ENCODE peak calls at places on chromosomes 6 and 20, in ten cellular contexts. V is GM23338, X is HCT116, R is mammary epithelial cell, A is fibroblast of lung, W is IMR-90, H is PC-9, P is H9, J is endothelial cell of umbilical vein, S is MM.1S. Y is an unnamed sample.
A peak's percentile ranks its signal among the peaks of the same experiment; 100 is the strongest.

GRCh38 chr20:51128198-51128597 is 105.3 kb upstream of the KCNG1 start:
- DNase-seq in V (no peak), X (no peak), R (peak; percentile 84), A (peak; percentile 75), W (peak; percentile 97), H (peak; percentile 70), P (peak; percentile 9), J (no peak), S (no peak), Y (peak; percentile 88)

GRCh38 chr6:113148576-113148975 is 708.6 kb upstream of the MARCKS start:
- DNase-seq in V (no peak), X (no peak), R (no peak), A (peak; percentile 8), W (peak; percentile 64), H (no peak), P (no peak), J (no peak), S (no peak), Y (peak; percentile 15)

GRCh38 chr20:1874534-1875168 is 20.6 kb upstream of the SIRPA start:
- DNase-seq in V (no peak), X (no peak), R (no peak), A (no peak), W (peak; percentile 29), H (no peak), P (no peak), J (no peak), S (no peak), Y (peak; percentile 45)

GRCh38 chr20:2217857-2218529 is 77.8 kb upstream of the TGM3 start:
- DNase-seq in V (no peak), X (no peak), R (no peak), A (no peak), W (no peak), H (no peak), P (no peak), J (peak; percentile 51), S (no peak), Y (no peak)

GRCh38 chr20:62804632-62805364 is at the start of gene OGFR:
- DNase-seq in V (peak; percentile 71), X (no peak), R (peak; percentile 48), A (peak; percentile 50), W (peak; percentile 38), H (no peak), P (peak; percentile 55), J (peak; percentile 46), S (peak; percentile 65), Y (peak; percentile 21)

GRCh38 chr20:58048096-58048702 is 180.3 kb downstream of the ANKRD60 start:
- DNase-seq in V (peak; percentile 70), X (no peak), R (peak; percentile 48), A (peak; percentile 11), W (peak; percentile 2), H (peak; percentile 60), P (peak; percentile 52), J (peak; percentile 28), S (peak; percentile 14), Y (peak; percentile 51)

GRCh38 chr20:3646067-3646440 is 17.1 kb downstream of the GFRA4 start:
- DNase-seq in V (no peak), X (no peak), R (no peak), A (no peak), W (peak; percentile 35), H (no peak), P (no peak), J (no peak), S (no peak), Y (no peak)

GRCh38 chr6:43926644-43927524 is 156.9 kb downstream of the VEGFA start:
- DNase-seq in V (peak; percentile 85), X (peak; percentile 72), R (peak; percentile 93), A (peak; percentile 96), W (peak; percentile 92), H (peak; percentile 99), P (peak; percentile 70), J (peak; percentile 57), S (no peak), Y (peak; percentile 90)

GRCh38 chr6:28816909-28817807 is 106.6 kb downstream of the TRIM27 start:
- DNase-seq in V (peak; percentile 68), X (no peak), R (peak; percentile 85), A (peak; percentile 62), W (peak; percentile 86), H (peak; percentile 50), P (peak; percentile 61), J (peak; percentile 26), S (no peak), Y (peak; percentile 58)

GRCh38 chr20:431012-431904 is 23.2 kb downstream of the RBCK1 start:
- DNase-seq in V (peak; percentile 83), X (peak; percentile 69), R (peak; percentile 30), A (peak; percentile 77), W (peak; percentile 68), H (peak; percentile 67), P (peak; percentile 81), J (peak; percentile 76), S (peak; percentile 52), Y (peak; percentile 52)

GRCh38 chr6:7954477-7955200 is 44.1 kb upstream of the TXNDC5 start:
- DNase-seq in V (no peak), X (no peak), R (no peak), A (no peak), W (no peak), H (no peak), P (no peak), J (peak; percentile 60), S (no peak), Y (no peak)

GRCh38 chr6:169427856-169428255 is 174.2 kb upstream of the THBS2 start:
- DNase-seq in V (peak; percentile 30), X (no peak), R (no peak), A (peak; percentile 84), W (peak; percentile 80), H (no peak), P (no peak), J (no peak), S (no peak), Y (peak; percentile 65)

GRCh38 chr20:38355161-38356012 is 9.1 kb downstream of the LBP start:
- DNase-seq in V (peak; percentile 24), X (no peak), R (no peak), A (no peak), W (no peak), H (no peak), P (peak; percentile 56), J (no peak), S (no peak), Y (no peak)

GRCh38 chr6:156780117-156780641 is 3.0 kb downstream of the ARID1B start:
- DNase-seq in V (peak; percentile 70), X (peak; percentile 70), R (peak; percentile 95), A (peak; percentile 93), W (peak; percentile 96), H (peak; percentile 82), P (no peak), J (peak; percentile 91), S (peak; percentile 82), Y (peak; percentile 95)

GRCh38 chr20:12166053-12166717 is 248.5 kb downstream of the BTBD3 start:
- DNase-seq in V (no peak), X (no peak), R (peak; percentile 95), A (peak; percentile 96), W (peak; percentile 95), H (peak; percentile 37), P (no peak), J (no peak), S (no peak), Y (peak; percentile 97)

GRCh38 chr6:37992749-37993148 is 173.2 kb downstream of the ZFAND3 start:
- DNase-seq in V (no peak), X (no peak), R (no peak), A (no peak), W (no peak), H (no peak), P (no peak), J (no peak), S (no peak), Y (no peak)
- H4K20me1 ChIP-seq in V (peaks cover 9% of the 10 kb centered on the region), X (peaks cover 24% of the 10 kb centered on the region), R (peaks cover 6% of the 10 kb centered on the region), A (peaks cover 7% of the 10 kb centered on the region), W (peaks cover 67% of the 10 kb centered on the region), H (peaks cover 60% of the 10 kb centered on the region), P (no peaks in the 10 kb centered on the region), J (peaks cover 40% of the 10 kb centered on the region), S (no peaks in the 10 kb centered on the region), Y (peaks cover 89% of the 10 kb centered on the region)

GRCh38 chr6:109239918-109240321 is 142.3 kb downstream of the CD164 start:
- DNase-seq in V (no peak), X (no peak), R (no peak), A (no peak), W (no peak), H (no peak), P (no peak), J (no peak), S (no peak), Y (no peak)
- H3K4me1 ChIP-seq in V (peaks cover 9% of the 10 kb centered on the region), X (no peaks in the 10 kb centered on the region), R (no peaks in the 10 kb centered on the region), A (no peaks in the 10 kb centered on the region), W (no peaks in the 10 kb centered on the region), H (peaks cover 22% of the 10 kb centered on the region), P (no peaks in the 10 kb centered on the region), J (peaks cover 9% of the 10 kb centered on the region), S (no peaks in the 10 kb centered on the region), Y (no peaks in the 10 kb centered on the region)

DNA sequence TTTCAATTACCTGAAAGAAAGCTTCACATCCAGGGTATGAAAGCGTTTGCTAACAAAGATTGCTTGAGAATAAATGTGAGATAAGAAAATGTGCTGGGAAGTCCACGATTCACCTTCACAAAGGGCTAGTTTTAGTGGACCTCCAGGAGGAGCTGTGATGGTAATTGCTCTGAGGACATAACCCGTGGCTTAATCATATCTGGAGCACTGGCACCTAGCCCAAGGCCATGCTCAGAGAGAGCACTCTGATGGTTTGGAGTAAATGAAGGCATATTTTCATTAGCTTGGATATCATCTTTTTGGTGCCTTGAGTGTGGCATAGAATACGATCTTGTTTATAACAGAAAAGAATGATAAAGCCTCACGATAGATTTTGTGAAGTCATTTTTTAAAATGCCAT is 46.9 kb upstream of the BACH2 start:
- DNase-seq in V (no peak), X (peak; percentile 10), R (no peak), A (peak; percentile 52), W (peak; percentile 53), H (no peak), P (no peak), J (no peak), S (no peak), Y (peak; percentile 54)
- TF ChIP-seq CTCF in V (no peak), X (peak; percentile 25), R (no peak), A (peak; percentile 25), W (peak; percentile 23), H (no peak), P (no peak), J (no peak), S (no peak), Y (no peak)

GRCh38 chr6:159801935-159802334 is 1.9 kb downstream of the PNLDC1 start:
- DNase-seq in V (no peak), X (no peak), R (no peak), A (peak; percentile 69), W (peak; percentile 6), H (no peak), P (no peak), J (no peak), S (no peak), Y (no peak)

GRCh38 chr6:159797554-159797953 is 2.5 kb upstream of the PNLDC1 start:
- DNase-seq in V (no peak), X (no peak), R (no peak), A (no peak), W (no peak), H (no peak), P (no peak), J (no peak), S (no peak), Y (no peak)

GRCh38 chr6:159805418-159806020 is 5.4 kb downstream of the PNLDC1 start:
- DNase-seq in V (no peak), X (no peak), R (no peak), A (no peak), W (no peak), H (no peak), P (no peak), J (no peak), S (no peak), Y (no peak)

GRCh38 chr6:159804504-159804903 is 4.4 kb downstream of the PNLDC1 start:
- DNase-seq in V (no peak), X (no peak), R (no peak), A (no peak), W (no peak), H (no peak), P (no peak), J (no peak), S (no peak), Y (no peak)

GRCh38 chr6:159800141-159800865 is at the start of gene PNLDC1:
- DNase-seq in V (peak; percentile 25), X (no peak), R (no peak), A (no peak), W (no peak), H (no peak), P (no peak), J (no peak), S (no peak), Y (no peak)
- H4K20me1 ChIP-seq in V (no peaks in the 10 kb centered on the region), X (peaks cover 4% of the 10 kb centered on the region), R (no peaks in the 10 kb centered on the region), A (no peaks in the 10 kb centered on the region), W (peaks cover 10% of the 10 kb centered on the region), H (no peaks in the 10 kb centered on the region), P (no peaks in the 10 kb centered on the region), J (peaks cover 2% of the 10 kb centered on the region), S (no peaks in the 10 kb centered on the region), Y (peaks cover 6% of the 10 kb centered on the region)